ENCODE peak calls at places on chromosomes 1 and 21, in nine cellular contexts. I is neural progenitor cell; W is HCT116; A is K562; B is ovary; D is aorta; V is left lung; H is BJ; E is CD4-positive, alpha-beta memory T cell. O is an unnamed sample.

GRCh38 chr1:210597555-210598134 is 268.9 kb downstream of the HHAT start:
- DNase-seq in I (no peak), V (no peak), A (no peak), D (peak; percentile 51), H (peak; percentile 81), W (no peak), E (no peak), B (no peak), O (peak; percentile 90)

GRCh38 chr1:96365596-96365995 is 356.0 kb upstream of the PTBP2 start:
- DNase-seq in I (no peak), B (no peak), E (no peak), D (no peak), W (no peak), H (no peak), V (no peak), A (no peak), O (no peak)

GRCh38 chr21:14737922-14738321 is 191.8 kb upstream of the SAMSN1 start:
- DNase-seq in B (no peak), A (peak; percentile 49), E (peak; percentile 71), I (peak; percentile 44), H (no peak), V (no peak), D (no peak), W (peak; percentile 37), O (peak; percentile 59)

GRCh38 chr1:230010618-230011332 is 56.3 kb upstream of the GALNT2 start:
- DNase-seq in H (no peak), D (no peak), E (no peak), I (no peak), V (no peak), B (no peak), W (no peak), A (no peak), O (no peak)

GRCh38 chr1:173190101-173190895 is 16.8 kb downstream of the TNFSF4 start:
- DNase-seq in I (no peak), V (peak; percentile 67), E (no peak), H (peak; percentile 15), W (peak; percentile 40), D (peak; percentile 89), B (peak; percentile 56), A (no peak), O (peak; percentile 92)

GRCh38 chr21:44089001-44089911 is 17.9 kb upstream of the PWP2 start:
- DNase-seq in V (no peak), W (no peak), E (peak; percentile 72), I (no peak), B (no peak), D (no peak), A (no peak), H (no peak), O (no peak)

GRCh38 chr1:219367496-219367895 is 193.8 kb downstream of the LYPLAL1 start:
- DNase-seq in B (no peak), E (no peak), A (no peak), D (no peak), W (no peak), V (no peak), H (no peak), I (no peak), O (no peak)

GRCh38 chr1:85201340-85202091 is 700 bp upstream of the SYDE2 start:
- DNase-seq in H (no peak), W (no peak), V (peak; percentile 89), I (peak; percentile 95), D (peak; percentile 76), A (peak; percentile 77), E (peak; percentile 82), B (peak; percentile 84), O (no peak)

GRCh38 chr1:205595861-205596260 is 36.0 kb downstream of the ELK4 start:
- DNase-seq in W (no peak), H (no peak), A (no peak), B (no peak), V (no peak), E (no peak), D (no peak), I (no peak), O (peak; percentile 81)

GRCh38 chr1:93623875-93624274 is 57.8 kb downstream of the BCAR3 start:
- DNase-seq in H (peak; percentile 64), W (no peak), A (no peak), I (no peak), D (no peak), B (no peak), V (no peak), E (no peak), O (peak; percentile 75)

GRCh38 chr1:199682081-199682480 is 345.4 kb upstream of the NR5A2 start:
- DNase-seq in V (no peak), I (no peak), B (no peak), A (no peak), E (no peak), W (no peak), H (no peak), D (no peak), O (no peak)

GRCh38 chr1:94113592-94114322 is 7.2 kb downstream of the ABCA4 start:
- DNase-seq in W (no peak), H (no peak), I (no peak), D (no peak), B (no peak), V (no peak), E (no peak), A (no peak), O (no peak)

GRCh38 chr1:79006564-79006963 is at the start of gene ADGRL4:
- DNase-seq in A (no peak), I (peak; percentile 68), D (peak; percentile 46), B (peak; percentile 35), W (no peak), H (no peak), E (no peak), V (peak; percentile 74), O (no peak)

GRCh38 chr1:192477630-192478029 is 97.9 kb upstream of the RGS1 start:
- DNase-seq in D (no peak), W (no peak), I (no peak), A (no peak), H (no peak), V (no peak), E (peak; percentile 47), B (no peak), O (peak; percentile 47)

GRCh38 chr1:27366113-27366410 is 699 bp downstream of the MAP3K6 start:
- DNase-seq in A (peak; percentile 89), B (peak; percentile 83), H (peak; percentile 14), I (peak; percentile 95), V (peak; percentile 96), D (peak; percentile 94), E (peak; percentile 53), W (peak; percentile 51), O (peak; percentile 46)

DNA sequence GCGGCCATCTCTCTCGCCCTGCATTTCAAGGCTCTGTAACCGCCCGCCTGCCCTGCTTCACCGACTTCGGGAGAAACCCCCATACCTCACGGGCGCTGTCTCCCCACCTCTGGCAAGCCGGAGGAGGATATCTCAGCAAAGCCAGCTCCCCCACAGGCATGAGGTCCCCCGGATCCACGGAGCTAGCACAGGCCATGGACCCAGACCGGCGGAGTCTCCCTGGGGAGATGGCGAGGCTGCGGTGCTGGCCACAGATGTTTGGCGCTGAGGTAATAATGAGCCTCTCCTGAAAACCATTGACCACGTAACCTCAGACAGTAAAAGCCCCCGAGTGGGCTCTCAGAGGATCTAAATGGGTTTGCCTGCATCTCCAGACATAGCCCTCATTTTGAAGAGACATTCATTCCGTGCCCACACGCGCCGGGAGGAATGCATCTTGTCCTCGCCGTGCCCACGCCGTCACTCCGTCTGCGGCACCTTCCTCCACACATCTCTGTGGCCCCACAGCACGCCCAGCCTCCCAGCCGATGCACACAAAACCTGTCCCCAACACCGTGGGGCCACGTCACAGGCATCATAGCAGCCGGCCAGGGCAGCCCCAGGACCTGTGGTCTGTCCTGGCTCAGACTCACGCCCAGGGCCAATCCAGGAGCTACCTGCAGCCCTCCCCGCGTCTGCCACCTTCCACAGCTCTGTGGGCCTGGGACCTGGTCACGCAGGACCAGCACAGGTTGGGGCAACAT is 150.9 kb downstream of the PRDM16 start:
- DNase-seq in B (no peak), I (no peak), A (no peak), H (no peak), D (no peak), W (no peak), V (no peak), E (no peak), O (no peak)
- H3K27me3 ChIP-seq in B (no peaks in the 10 kb centered on the region), I (no peaks in the 10 kb centered on the region), A (peaks cover 91% of the 10 kb centered on the region), H (peaks cover 4% of the 10 kb centered on the region), D (no peaks in the 10 kb centered on the region), W (no peaks in the 10 kb centered on the region), V (peaks cover 1% of the 10 kb centered on the region), E (no peaks in the 10 kb centered on the region), O (no peaks in the 10 kb centered on the region)

DNA sequence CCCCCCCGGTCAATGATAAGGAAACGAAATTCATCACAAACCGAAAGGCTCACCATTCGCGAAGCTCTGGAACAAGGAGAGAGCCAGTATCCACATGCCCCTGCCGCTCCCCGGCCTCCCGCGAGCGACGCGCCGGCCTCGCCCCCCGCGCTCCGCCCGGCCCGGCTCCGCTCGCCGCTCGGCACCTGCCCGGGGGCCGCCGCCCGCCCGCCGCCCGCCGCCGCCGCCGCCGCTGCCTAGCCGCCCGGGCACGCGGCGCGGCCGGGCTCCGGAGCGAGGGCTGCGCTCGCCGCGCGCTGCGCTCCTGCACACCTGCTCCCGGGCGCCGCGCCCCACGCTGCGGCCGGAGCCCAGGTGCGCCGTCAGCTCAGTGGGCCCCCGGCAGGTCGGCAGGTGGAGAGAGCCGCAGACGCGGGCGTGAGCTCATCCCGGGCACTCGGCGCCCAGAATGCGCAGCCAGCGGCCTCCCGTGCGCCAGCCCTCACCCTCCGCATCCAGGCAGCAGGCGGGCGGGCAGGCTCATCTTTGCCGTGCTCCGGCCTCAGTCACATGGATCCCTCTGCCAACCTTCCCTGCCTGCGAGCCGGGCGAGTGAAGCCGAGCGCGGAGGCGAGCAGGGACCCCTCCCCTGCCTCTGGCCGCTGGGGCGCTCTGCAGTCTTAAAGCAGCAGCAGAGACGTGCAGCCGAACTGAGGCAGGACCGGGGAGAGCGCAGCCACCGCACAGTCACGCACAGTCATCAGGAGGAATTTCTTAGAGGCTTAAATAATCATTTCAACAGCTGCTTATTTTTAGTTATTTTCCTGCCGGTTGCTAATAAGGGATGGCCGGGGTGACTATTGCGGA is at the start of gene DSCAM:
- DNase-seq in A (no peak), H (no peak), E (no peak), B (no peak), D (no peak), V (peak; percentile 71), W (no peak), I (peak; percentile 81), O (peak; percentile 20)
- H3K4me3 ChIP-seq in A (no peak within 1 kb of the TSS), H (peak within 1 kb of the TSS; percentile 27), E (no peak within 1 kb of the TSS), B (no peak within 1 kb of the TSS), D (no peak within 1 kb of the TSS), V (no peak within 1 kb of the TSS), W (no peak within 1 kb of the TSS), I (peak within 1 kb of the TSS; percentile 66), O (peak within 1 kb of the TSS; percentile 39)

GRCh38 chr1:162988869-162989268 is 80.3 kb upstream of the RGS4 start:
- DNase-seq in E (no peak), D (no peak), W (peak; percentile 15), V (no peak), A (no peak), I (no peak), B (no peak), H (no peak), O (no peak)
- H3K27me3 ChIP-seq in E (no peaks in the 10 kb centered on the region), D (no peaks in the 10 kb centered on the region), W (no peaks in the 10 kb centered on the region), V (no peaks in the 10 kb centered on the region), A (no peaks in the 10 kb centered on the region), I (no peaks in the 10 kb centered on the region), B (no peaks in the 10 kb centered on the region), H (no peaks in the 10 kb centered on the region), O (no peaks in the 10 kb centered on the region)

GRCh38 chr1:228037401-228038386 is 30.9 kb downstream of the WNT3A start:
- DNase-seq in W (no peak), B (peak; percentile 25), I (peak; percentile 86), A (no peak), D (peak; percentile 44), V (no peak), H (no peak), E (no peak), O (peak; percentile 43)
- H3K4me3 ChIP-seq in W (no peak overlapping the region), B (no peak overlapping the region), I (peak overlapping the region; percentile 41), A (no peak overlapping the region), D (no peak overlapping the region), V (no peak overlapping the region), H (no peak overlapping the region), E (no peak overlapping the region), O (no peak overlapping the region)